ENCODE peak calls at places on chromosomes 2 and 18, in eight cellular contexts. W is GM23248, T is Peyer's patch, G is mucosa of descending colon, D is HEK293T, U is M059J, K is retina, C is left colon. H is an unnamed sample.

GRCh38 chr2:165369131-165369935 is 100.2 kb upstream of the CSRNP3 start:
- DNase-seq in W (no peak), T (no peak), G (no peak), D (no peak), U (no peak), K (no peak), C (no peak), H (peak)

GRCh38 chr18:46555724-46556123 is 101.3 kb downstream of the LOXHD1 start:
- DNase-seq in W (peak), T (no peak), G (no peak), D (peak), U (peak), K (no peak), C (no peak), H (no peak)

GRCh38 chr2:157185828-157186227 is 71.7 kb upstream of the GALNT5 start:
- DNase-seq in W (peak), T (no peak), G (no peak), D (no peak), U (no peak), K (no peak), C (no peak), H (peak)

GRCh38 chr18:75203456-75204261 is 5.3 kb downstream of the PTGR3 start:
- DNase-seq in W (peak), T (no peak), G (no peak), D (no peak), U (no peak), K (no peak), C (no peak), H (no peak)

GRCh38 chr2:182456784-182457183 is 29.9 kb upstream of the PDE1A start:
- DNase-seq in W (peak), T (no peak), G (no peak), D (no peak), U (peak), K (no peak), C (no peak), H (peak)

GRCh38 chr18:36602620-36603019 is 226.2 kb downstream of the TPGS2 start:
- DNase-seq in W (no peak), T (no peak), G (no peak), D (no peak), U (no peak), K (no peak), C (no peak), H (peak)

GRCh38 chr2:21836261-21836660 is 712.5 kb downstream of the TDRD15 start:
- DNase-seq in W (no peak), T (no peak), G (no peak), D (no peak), U (no peak), K (no peak), C (no peak), H (peak)

GRCh38 chr2:14776216-14776615 is 143.7 kb downstream of the LRATD1 start:
- DNase-seq in W (no peak), T (no peak), G (no peak), D (no peak), U (peak), K (no peak), C (no peak), H (no peak)

GRCh38 chr2:237281900-237282306 is 132.1 kb downstream of the COL6A3 start:
- DNase-seq in W (peak), T (no peak), G (no peak), D (no peak), U (peak), K (no peak), C (no peak), H (peak)

GRCh38 chr2:16614314-16614860 is 51.2 kb downstream of the CYRIA start:
- DNase-seq in W (no peak), T (no peak), G (no peak), D (no peak), U (peak), K (no peak), C (no peak), H (no peak)

GRCh38 chr18:778194-779007 is 33.6 kb downstream of the YES1 start:
- DNase-seq in W (no peak), T (no peak), G (no peak), D (no peak), U (no peak), K (no peak), C (no peak), H (no peak)

GRCh38 chr2:118417417-118418125 is 329.3 kb downstream of the INSIG2 start:
- DNase-seq in W (peak), T (no peak), G (no peak), D (no peak), U (peak), K (no peak), C (no peak), H (no peak)

GRCh38 chr2:217903859-217904613 is 98.8 kb downstream of the TNS1 start:
- DNase-seq in W (peak), T (no peak), G (peak), D (no peak), U (no peak), K (no peak), C (peak), H (peak)

GRCh38 chr2:85504434-85505261 is 34.3 kb upstream of the MAT2A start:
- DNase-seq in W (peak), T (no peak), G (no peak), D (no peak), U (peak), K (peak), C (no peak), H (peak)

GRCh38 chr2:188096910-188097309 is 194.8 kb upstream of the GULP1 start:
- DNase-seq in W (no peak), T (no peak), G (no peak), D (no peak), U (no peak), K (no peak), C (no peak), H (no peak)

GRCh38 chr2:130183500-130184373 is 1.7 kb downstream of the MZT2B start:
- DNase-seq in W (peak), T (no peak), G (peak), D (no peak), U (no peak), K (peak), C (peak), H (peak)

GRCh38 chr2:1707771-1708351 is 36.5 kb downstream of the PXDN start:
- DNase-seq in W (peak), T (no peak), G (peak), D (no peak), U (peak), K (peak), C (peak), H (peak)

GRCh38 chr2:8646731-8647461 is 35.0 kb upstream of the ID2 start:
- DNase-seq in W (no peak), T (no peak), G (no peak), D (no peak), U (no peak), K (no peak), C (peak), H (no peak)

GRCh38 chr2:85148190-85148589 is 15.0 kb downstream of the TCF7L1 start:
- DNase-seq in W (no peak), T (no peak), G (no peak), D (no peak), U (no peak), K (no peak), C (no peak), H (no peak)

GRCh38 chr2:182404102-182404501 is 22.7 kb downstream of the PDE1A start:
- DNase-seq in W (peak), T (no peak), G (no peak), D (no peak), U (peak), K (no peak), C (no peak), H (peak)

GRCh38 chr2:61065706-61066688 is at the start of gene SANBR:
- DNase-seq in W (peak), T (peak), G (peak), D (peak), U (peak), K (peak), C (peak), H (peak)

GRCh38 chr2:127401757-127402695 is 14.3 kb upstream of the MAP3K2 start:
- DNase-seq in W (peak), T (no peak), G (peak), D (no peak), U (peak), K (no peak), C (peak), H (no peak)

GRCh38 chr2:112692914-112693313 is 27.9 kb upstream of the NT5DC4 start:
- DNase-seq in W (peak), T (no peak), G (no peak), D (no peak), U (peak), K (no peak), C (no peak), H (peak)

GRCh38 chr2:102103992-102104871 is 38.3 kb upstream of the IL1R1 start:
- DNase-seq in W (peak), T (peak), G (peak), D (no peak), U (peak), K (no peak), C (peak), H (peak)

GRCh38 chr2:40416486-40416885 is 35.4 kb downstream of the SLC8A1 start:
- DNase-seq in W (no peak), T (no peak), G (no peak), D (no peak), U (peak), K (no peak), C (no peak), H (no peak)

GRCh38 chr2:23404426-23404825 is 19.4 kb downstream of the KLHL29 start:
- DNase-seq in W (peak), T (peak), G (peak), D (peak), U (peak), K (no peak), C (peak), H (peak)

GRCh38 chr2:140601342-140601741 is 1529.5 kb downstream of the LRP1B start:
- DNase-seq in W (no peak), T (no peak), G (no peak), D (no peak), U (no peak), K (no peak), C (no peak), H (peak)

GRCh38 chr2:239468491-239469017 is 67.7 kb upstream of the HDAC4 start:
- DNase-seq in W (no peak), T (no peak), G (no peak), D (no peak), U (no peak), K (no peak), C (no peak), H (no peak)

GRCh38 chr2:183078163-183078466 is 432 bp upstream of the DUSP19 start:
- DNase-seq in W (no peak), T (peak), G (peak), D (no peak), U (no peak), K (no peak), C (peak), H (no peak)

GRCh38 chr18:70082430-70082829 is 123.1 kb downstream of the RTTN start:
- DNase-seq in W (no peak), T (no peak), G (no peak), D (no peak), U (no peak), K (no peak), C (no peak), H (no peak)

GRCh38 chr2:109173311-109174171 is 44.5 kb downstream of the SH3RF3 start:
- DNase-seq in W (peak), T (peak), G (peak), D (no peak), U (peak), K (peak), C (peak), H (peak)

GRCh38 chr18:57813245-57813644 is 10.1 kb upstream of the ATP8B1 start:
- DNase-seq in W (peak), T (no peak), G (no peak), D (no peak), U (peak), K (no peak), C (no peak), H (peak)

GRCh38 chr2:190678444-190679162 is 29.7 kb downstream of the NAB1 start:
- DNase-seq in W (no peak), T (no peak), G (no peak), D (no peak), U (no peak), K (peak), C (no peak), H (peak)